ENCODE peak calls at places on chromosome 1, in four cellular contexts. N is heart left ventricle, Q is AG04450, T is psoas muscle. G is an unnamed sample.

GRCh38 chr1:226549937-226550670 is 1.5 kb downstream of the STUM start:
- DNase-seq in Q (no peak), N (peak), T (peak), G (no peak)

GRCh38 chr1:64505232-64505943 is 35.5 kb downstream of the CACHD1 start:
- DNase-seq in Q (no peak), N (peak), T (peak), G (peak)

GRCh38 chr1:80445021-80445420 is 1355.7 kb upstream of the ADGRL2 start:
- DNase-seq in N (no peak), Q (no peak), T (no peak), G (no peak)

GRCh38 chr1:228150458-228151169 is 884 bp downstream of the GJC2 start:
- DNase-seq in T (peak), Q (peak), N (peak), G (peak)

GRCh38 chr1:5992814-5993552 is 758 bp upstream of the NPHP4 start:
- DNase-seq in Q (no peak), N (no peak), T (no peak), G (peak)

GRCh38 chr1:71785470-71785869 is 496.9 kb downstream of the NEGR1 start:
- DNase-seq in Q (no peak), T (no peak), N (no peak), G (no peak)

GRCh38 chr1:225816643-225817538 is 7.0 kb downstream of the EPHX1 start:
- DNase-seq in N (peak), T (peak), Q (no peak), G (no peak)

GRCh38 chr1:43711049-43711448 is 3.7 kb downstream of the ST3GAL3 start:
- DNase-seq in T (no peak), N (no peak), Q (peak), G (no peak)

GRCh38 chr1:18352640-18353245 is 128.0 kb upstream of the KLHDC7A start:
- DNase-seq in T (no peak), Q (no peak), N (no peak), G (no peak)

GRCh38 chr1:47676311-47677054 is 238.6 kb downstream of the FOXD2 start:
- DNase-seq in T (no peak), N (peak), Q (no peak), G (no peak)

GRCh38 chr1:30452925-30453324 is 270.5 kb downstream of the MATN1 start:
- DNase-seq in T (no peak), N (no peak), Q (no peak), G (no peak)

GRCh38 chr1:67645495-67646144 is 39.4 kb upstream of the GADD45A start:
- DNase-seq in T (peak), N (peak), Q (no peak), G (no peak)

GRCh38 chr1:30315185-30315960 is 408.0 kb downstream of the MATN1 start:
- DNase-seq in N (no peak), Q (no peak), T (no peak), G (no peak)

GRCh38 chr1:5950201-5950895 is 41.9 kb downstream of the NPHP4 start:
- DNase-seq in T (peak), N (no peak), Q (no peak), G (peak)

GRCh38 chr1:173821680-173822079 is 2.8 kb upstream of the DARS2 start:
- DNase-seq in Q (no peak), T (no peak), N (no peak), G (no peak)
- H3K4me3 ChIP-seq in Q (no peak), T (no peak), N (no peak), G (no peak)

GRCh38 chr1:34590211-34590623 is 164.6 kb upstream of the GJB5 start:
- DNase-seq in N (no peak), Q (no peak), T (no peak), G (no peak)

GRCh38 chr1:34591751-34592629 is 162.9 kb upstream of the GJB5 start:
- DNase-seq in N (no peak), T (no peak), Q (no peak), G (no peak)
- TF ChIP-seq CTCF in N (no peak), T (no peak), Q (peak), G (no peak)

GRCh38 chr1:212228076-212228475 is 57.1 kb upstream of the PPP2R5A start:
- DNase-seq in N (no peak), T (no peak), Q (no peak), G (no peak)

GRCh38 chr1:212224102-212224501 is 61.1 kb upstream of the PPP2R5A start:
- DNase-seq in Q (no peak), N (no peak), T (no peak), G (no peak)

GRCh38 chr1:212226467-212226866 is 58.7 kb upstream of the PPP2R5A start:
- DNase-seq in N (no peak), Q (no peak), T (no peak), G (no peak)

GRCh38 chr1:212225871-212226302 is 59.3 kb upstream of the PPP2R5A start:
- DNase-seq in T (no peak), N (no peak), Q (no peak), G (no peak)

DNA sequence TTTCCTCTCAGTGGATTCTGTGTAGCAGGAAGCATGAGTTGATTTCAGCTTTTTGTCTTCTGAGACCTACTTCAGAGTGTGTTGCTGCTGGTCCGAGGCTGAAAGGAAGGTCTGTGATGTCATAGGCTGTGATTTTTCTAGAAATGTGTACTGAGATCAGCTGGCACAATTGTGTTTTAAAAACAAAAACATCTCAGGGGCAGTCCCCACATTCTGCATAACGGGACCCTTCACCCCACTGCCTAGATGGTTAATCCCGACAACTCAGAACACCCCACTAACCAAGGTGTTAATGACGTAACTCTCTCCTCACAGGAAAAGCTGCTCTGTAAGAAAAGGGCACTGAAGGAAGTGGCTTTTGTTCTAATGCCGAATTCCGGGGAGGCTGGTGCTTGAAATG is 59.8 kb upstream of the PPP2R5A start:
- DNase-seq in T (no peak), Q (no peak), N (no peak), G (no peak)
- H3K27ac ChIP-seq in T (no peak), Q (no peak), N (no peak), G (no peak)

GRCh38 chr1:155061381-155062150 is 2.0 kb upstream of the EFNA4 start:
- DNase-seq in N (peak), T (peak), Q (peak), G (peak)

GRCh38 chr1:155062151-155062686 is 1.3 kb upstream of the EFNA4 start:
- DNase-seq in Q (no peak), T (no peak), N (no peak), G (no peak)

GRCh38 chr1:155064109-155064812 is 721 bp downstream of the EFNA4 start:
- DNase-seq in T (no peak), N (no peak), Q (no peak), G (no peak)

GRCh38 chr1:155063550-155064108 is at the start of gene EFNA4:
- DNase-seq in N (peak), Q (peak), T (peak), G (peak)

GRCh38 chr1:155062702-155063411 is 683 bp upstream of the EFNA4 start:
- DNase-seq in N (peak), Q (no peak), T (peak), G (peak)
- H3K4me3 ChIP-seq in N (peak), Q (peak), T (peak), G (peak)

GRCh38 chr1:157628773-157629172 is 30.9 kb upstream of the FCRL4 start:
- DNase-seq in N (no peak), Q (no peak), T (no peak), G (no peak)

GRCh38 chr1:157624471-157624870 is 26.6 kb upstream of the FCRL4 start:
- DNase-seq in T (no peak), N (no peak), Q (no peak), G (no peak)

GRCh38 chr1:157622471-157622870 is 24.6 kb upstream of the FCRL4 start:
- DNase-seq in N (no peak), Q (no peak), T (no peak), G (no peak)

DNA sequence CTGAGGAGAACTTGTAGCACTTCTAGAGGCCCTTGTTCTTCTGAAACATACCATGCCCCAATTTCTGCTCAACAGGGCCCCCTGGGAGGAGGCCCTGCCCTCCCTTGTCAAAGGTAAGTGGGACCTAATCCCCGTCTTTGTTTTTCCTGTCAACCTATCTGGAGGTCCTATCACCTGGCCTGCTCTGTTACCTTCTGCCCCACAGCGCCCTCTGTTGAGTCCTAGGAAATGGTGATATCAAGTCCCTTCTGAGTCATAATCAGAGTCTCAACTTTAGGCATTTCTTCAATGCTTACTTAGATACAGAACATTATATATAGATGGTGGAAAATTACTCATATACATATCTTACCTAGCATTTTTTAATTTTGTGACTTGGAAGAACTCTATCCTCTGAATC is 28.2 kb upstream of the FCRL4 start:
- DNase-seq in T (no peak), N (no peak), Q (no peak), G (no peak)
- TF ChIP-seq CTCF in T (no peak), N (no peak), Q (no peak), G (no peak)

GRCh38 chr1:180195916-180196315 is 34.1 kb upstream of the LHX4 start:
- DNase-seq in T (no peak), Q (no peak), N (no peak), G (no peak)
- H3K27ac ChIP-seq in T (no peak), Q (no peak), N (no peak), G (no peak)

GRCh38 chr1:46203738-46204405 is 738 bp downstream of the LURAP1 start:
- DNase-seq in Q (no peak), N (no peak), T (no peak), G (no peak)
- H3K4me3 ChIP-seq in Q (peak), N (peak), T (peak), G (peak)

GRCh38 chr1:113943028-113943811 is 14.1 kb downstream of the HIPK1 start:
- DNase-seq in T (no peak), Q (no peak), N (no peak), G (no peak)

GRCh38 chr1:113945329-113945728 is 16.2 kb downstream of the HIPK1 start:
- DNase-seq in Q (no peak), T (no peak), N (no peak), G (no peak)

GRCh38 chr1:113946668-113947387 is 17.7 kb downstream of the HIPK1 start:
- DNase-seq in Q (no peak), T (no peak), N (no peak), G (no peak)

GRCh38 chr1:113947388-113948107 is 18.4 kb downstream of the HIPK1 start:
- DNase-seq in T (no peak), Q (no peak), N (no peak), G (no peak)

GRCh38 chr1:113946112-113946511 is 17.0 kb downstream of the HIPK1 start:
- DNase-seq in N (no peak), Q (no peak), T (no peak), G (no peak)
- TF ChIP-seq CTCF in N (no peak), Q (no peak), T (no peak), G (no peak)

DNA sequence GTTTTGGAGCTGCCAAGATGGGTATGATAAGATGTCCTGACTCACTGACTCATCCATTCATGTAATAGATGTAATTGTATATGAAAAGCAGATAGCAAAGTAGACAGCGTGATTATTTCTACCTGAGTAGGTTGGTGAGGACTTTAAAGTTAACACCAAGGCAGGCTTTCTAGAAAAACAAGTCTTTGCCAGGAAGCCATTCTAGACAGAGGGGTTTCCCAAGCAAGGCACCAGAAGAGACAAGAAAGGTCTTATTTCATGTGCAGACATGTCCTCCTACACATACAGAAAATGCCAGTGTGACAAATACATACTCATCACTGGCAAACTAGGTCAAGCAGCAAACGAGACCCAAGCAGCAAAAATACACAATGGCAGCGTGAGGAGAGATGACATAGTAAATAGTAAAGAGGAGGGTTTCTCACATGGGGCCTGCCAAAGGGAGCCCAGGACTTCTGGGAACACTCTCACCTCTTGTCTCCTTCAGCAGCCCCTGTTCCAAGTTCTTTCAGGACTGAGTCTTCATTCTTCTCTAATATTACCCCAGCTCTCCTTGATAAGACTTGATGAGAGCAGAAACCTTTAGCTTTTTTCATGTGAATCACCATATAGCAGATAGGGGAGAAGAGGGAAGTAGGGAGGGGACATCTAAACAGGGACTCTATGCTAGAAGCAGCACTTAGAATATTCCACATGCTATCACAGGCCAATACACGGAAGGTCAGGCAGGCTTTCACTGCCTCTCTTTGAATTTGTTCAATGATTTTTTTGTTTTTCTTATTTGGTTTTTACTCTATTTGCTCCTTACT is 114.6 kb upstream of the ATP1B1 start:
- DNase-seq in T (no peak), Q (no peak), N (no peak), G (no peak)
- H3K27ac ChIP-seq in T (no peak), Q (no peak), N (no peak), G (no peak)

G was measured in left lung.